ENCODE peak calls at places on chromosomes 5 and 9, in nine cellular contexts. T is breast epithelium, P is HFFc6, V is brain microvascular endothelial cell, N is fibroblast of mammary gland, R is spleen, F is AG04449, S is PC-3, U is nephron progenitor cell. Z is an unnamed sample.

GRCh38 chr9:132210472-132211145 is 48.8 kb downstream of the NTNG2 start:
- DNase-seq in T (no peak), S (peak), F (no peak), N (peak), V (no peak), R (no peak), U (no peak), P (peak), Z (no peak)

GRCh38 chr9:108434502-108434901 is 421.3 kb downstream of the ACTL7B start:
- DNase-seq in P (no peak), N (peak), S (no peak), F (no peak), T (no peak), V (no peak), U (no peak), R (no peak), Z (no peak)

GRCh38 chr9:104787306-104788015 is 23.5 kb downstream of the NIPSNAP3B start:
- DNase-seq in N (no peak), P (no peak), V (no peak), S (no peak), R (no peak), F (no peak), U (no peak), T (no peak), Z (no peak)

GRCh38 chr9:7236186-7236585 is 478.4 kb downstream of the KDM4C start:
- DNase-seq in F (no peak), S (no peak), R (no peak), T (no peak), N (no peak), V (no peak), P (no peak), U (no peak), Z (no peak)

GRCh38 chr5:65695896-65696295 is 26.0 kb downstream of the SGTB start:
- DNase-seq in T (no peak), V (no peak), U (no peak), P (no peak), N (no peak), S (no peak), F (no peak), R (no peak), Z (no peak)

GRCh38 chr9:121743441-121744001 is 92.1 kb downstream of the DAB2IP start:
- DNase-seq in T (peak), N (peak), S (peak), R (peak), U (peak), P (peak), F (no peak), V (peak), Z (no peak)

GRCh38 chr9:119020730-119021333 is 348.4 kb downstream of the BRINP1 start:
- DNase-seq in V (no peak), F (no peak), N (no peak), U (no peak), T (no peak), R (no peak), S (no peak), P (no peak), Z (no peak)

GRCh38 chr5:126464959-126465358 is 41.8 kb downstream of the GRAMD2B start:
- DNase-seq in P (no peak), F (no peak), U (no peak), S (no peak), T (no peak), V (no peak), N (no peak), R (no peak), Z (no peak)

GRCh38 chr5:13249854-13250253 is 694.6 kb downstream of the DNAH5 start:
- DNase-seq in T (no peak), V (no peak), P (no peak), R (no peak), F (no peak), U (no peak), S (peak), N (no peak), Z (no peak)

GRCh38 chr5:135107101-135107500 is 73.1 kb upstream of the PITX1 start:
- DNase-seq in T (no peak), S (no peak), N (no peak), F (no peak), P (no peak), V (no peak), R (peak), U (no peak), Z (no peak)

GRCh38 chr5:65913519-65913918 is 12.9 kb upstream of the ERBIN start:
- DNase-seq in U (no peak), V (no peak), F (no peak), R (no peak), S (no peak), P (no peak), N (peak), T (no peak), Z (no peak)

GRCh38 chr5:170746081-170746951 is 37.2 kb upstream of the GABRP start:
- DNase-seq in V (no peak), N (no peak), F (no peak), U (no peak), T (no peak), R (no peak), P (no peak), S (no peak), Z (peak)

GRCh38 chr5:128227984-128228383 is 144.4 kb downstream of the SLC12A2 start:
- DNase-seq in N (peak), P (peak), V (peak), U (no peak), S (peak), R (no peak), T (no peak), F (no peak), Z (no peak)

GRCh38 chr5:115961413-115962238 is 649 bp upstream of the LVRN start:
- DNase-seq in P (peak), R (no peak), S (no peak), T (no peak), F (no peak), U (no peak), V (no peak), N (no peak), Z (no peak)

GRCh38 chr9:112867275-112867991 is 23.2 kb downstream of the SLC46A2 start:
- DNase-seq in T (no peak), S (peak), U (no peak), N (peak), R (no peak), V (peak), F (no peak), P (peak), Z (no peak)

GRCh38 chr9:85212887-85213286 is 528.9 kb downstream of the AGTPBP1 start:
- DNase-seq in P (peak), N (peak), T (no peak), R (no peak), F (peak), U (no peak), V (peak), S (no peak), Z (no peak)

GRCh38 chr5:175814676-175815075 is 56.7 kb upstream of the CPLX2 start:
- DNase-seq in U (no peak), R (peak), P (peak), S (peak), T (no peak), V (peak), F (no peak), N (peak), Z (no peak)

GRCh38 chr5:173458819-173459218 is 130.6 kb upstream of the STC2 start:
- DNase-seq in F (no peak), U (no peak), T (no peak), P (peak), N (peak), V (peak), S (peak), R (no peak), Z (no peak)

GRCh38 chr5:36305571-36306326 is 4.0 kb upstream of the RANBP3L start:
- DNase-seq in S (peak), F (no peak), P (no peak), T (no peak), V (peak), N (peak), R (no peak), U (peak), Z (no peak)

GRCh38 chr9:108634164-108634563 is 221.6 kb downstream of the ACTL7B start:
- DNase-seq in F (no peak), V (no peak), U (no peak), N (peak), S (peak), T (no peak), R (no peak), P (no peak), Z (no peak)

GRCh38 chr5:174751154-174751990 is 27.0 kb downstream of the MSX2 start:
- DNase-seq in N (no peak), F (no peak), V (no peak), R (no peak), U (peak), S (no peak), P (no peak), T (no peak), Z (peak)

GRCh38 chr5:124528838-124529237 is 217.6 kb downstream of the ZNF608 start:
- DNase-seq in T (no peak), R (no peak), U (no peak), P (no peak), F (no peak), S (peak), V (no peak), N (peak), Z (no peak)

GRCh38 chr5:179852993-179853547 is 5.5 kb downstream of the MRNIP start:
- DNase-seq in R (peak), T (no peak), S (no peak), V (no peak), N (no peak), F (no peak), U (no peak), P (no peak), Z (no peak)

DNA sequence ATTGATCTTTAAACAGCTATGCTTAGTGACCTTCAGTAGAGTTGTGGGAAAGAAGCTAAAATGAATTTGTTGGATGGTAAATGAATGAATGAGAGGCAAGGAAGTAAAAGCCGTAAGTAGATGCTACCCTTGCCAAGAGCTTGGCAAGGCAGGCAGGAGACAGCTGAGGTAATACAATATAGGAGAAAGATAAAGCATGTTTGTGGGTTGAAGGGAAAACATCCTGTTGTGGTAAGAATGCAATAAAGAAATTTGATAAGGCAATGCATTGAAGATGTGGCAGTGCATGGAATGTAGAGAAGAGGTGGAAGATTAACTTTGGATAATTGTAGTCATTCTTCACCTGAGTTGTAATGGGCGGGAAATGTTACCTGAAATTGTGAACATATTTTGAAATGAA is 43.5 kb upstream of the SPINK5 start:
- DNase-seq in S (peak), T (no peak), P (no peak), N (no peak), R (no peak), U (no peak), V (no peak), F (no peak), Z (no peak)
- TF ChIP-seq CTCF in S (no peak), T (no peak), P (no peak), N (no peak), R (no peak), U (no peak), V (no peak), F (no peak), Z (no peak)

DNA sequence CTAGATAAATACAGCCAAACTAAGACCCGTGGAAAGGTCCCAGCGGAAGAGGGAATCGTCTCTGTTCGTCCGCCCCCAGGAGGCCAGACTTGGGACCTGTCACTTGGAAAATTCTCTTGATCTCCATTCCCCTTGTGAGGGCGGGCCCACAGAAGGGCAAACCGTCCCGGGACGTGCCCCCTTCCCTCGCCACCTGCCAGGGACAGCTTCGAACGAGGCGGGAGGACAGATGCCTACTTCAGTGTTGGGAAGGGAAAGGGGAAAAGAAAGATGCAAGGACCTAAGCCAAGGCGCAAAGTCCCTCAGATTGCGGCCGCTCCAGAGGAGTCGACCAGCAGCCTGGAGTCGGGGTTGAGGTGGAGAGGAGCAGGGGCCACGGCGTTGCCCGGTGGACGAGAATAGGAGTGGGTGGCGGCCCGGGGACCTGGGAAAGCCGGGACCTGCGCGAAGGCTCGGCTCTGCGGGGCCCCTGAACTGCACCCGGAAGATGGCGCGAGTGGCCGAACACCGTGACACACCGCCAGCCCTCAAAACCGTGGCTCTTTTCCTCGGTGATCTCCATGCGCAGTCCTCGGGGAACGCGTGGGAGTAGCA is 4.4 kb upstream of the EBF1 start:
- DNase-seq in V (peak), F (no peak), R (peak), U (peak), S (peak), N (peak), T (no peak), P (no peak), Z (no peak)
- TF ChIP-seq CTCF in V (peak), F (peak), R (no peak), U (peak), S (peak), N (peak), T (no peak), P (peak), Z (peak)

GRCh38 chr9:35274988-35275387 is 113.2 kb downstream of the UNC13B start:
- DNase-seq in T (no peak), F (no peak), P (no peak), S (no peak), R (no peak), N (no peak), V (no peak), U (no peak), Z (no peak)
- TF ChIP-seq CTCF in T (no peak), F (no peak), P (no peak), S (no peak), R (no peak), N (no peak), V (no peak), U (no peak), Z (no peak)

GRCh38 chr5:59746261-59746765 is 147.2 kb downstream of the PDE4D start:
- DNase-seq in T (no peak), U (no peak), P (peak), F (no peak), R (no peak), N (peak), V (peak), S (peak), Z (no peak)
- TF ChIP-seq CTCF in T (no peak), U (no peak), P (no peak), F (no peak), R (no peak), N (peak), V (peak), S (peak), Z (no peak)

GRCh38 chr5:79011869-79012268 is 26.8 kb upstream of the ARSB start:
- DNase-seq in R (no peak), T (no peak), N (no peak), V (no peak), U (no peak), S (no peak), F (no peak), P (no peak), Z (no peak)

GRCh38 chr5:79014631-79015030 is 29.5 kb upstream of the ARSB start:
- DNase-seq in F (no peak), U (no peak), P (no peak), T (no peak), N (no peak), S (no peak), R (no peak), V (no peak), Z (no peak)

GRCh38 chr5:79005939-79006338 is 20.8 kb upstream of the ARSB start:
- DNase-seq in U (no peak), S (no peak), R (no peak), F (no peak), T (no peak), P (no peak), V (no peak), N (no peak), Z (no peak)

GRCh38 chr5:79008362-79008761 is 23.3 kb upstream of the ARSB start:
- DNase-seq in V (no peak), P (no peak), R (no peak), F (no peak), S (no peak), U (no peak), T (no peak), N (no peak), Z (no peak)

GRCh38 chr5:79011219-79011836 is 26.2 kb upstream of the ARSB start:
- DNase-seq in U (no peak), R (no peak), V (peak), S (no peak), T (no peak), P (peak), N (peak), F (peak), Z (no peak)
- TF ChIP-seq CTCF in U (no peak), R (no peak), V (peak), S (no peak), T (no peak), P (peak), N (peak), F (peak), Z (peak)

Z was measured in type B pancreatic cell.